ENCODE peak calls at places on chromosomes 3 and 15, in eight cellular contexts. D is tibial artery, E is IMR-90, F is heart left ventricle, K is cardiac muscle cell, G is thoracic aorta, Y is sigmoid colon, J is ascending aorta. I is an unnamed sample. For H3K4me1, the result is how much of the 10 kb centered on the place peaks cover.

GRCh38 chr3:69807674-69808073 is 68.4 kb downstream of the MITF start:
- DNase-seq in G (no peak), J (no peak), E (no peak), F (no peak), D (no peak), Y (no peak), K (no peak), I (no peak)

GRCh38 chr15:88467935-88468528 is 524 bp downstream of the MRPS11 start:
- DNase-seq in G (no peak), E (peak), K (peak), Y (no peak), J (no peak), D (no peak), F (no peak), I (no peak)

GRCh38 chr15:69722924-69723323 is 270.3 kb downstream of the RPLP1 start:
- DNase-seq in E (no peak), F (no peak), K (no peak), D (no peak), Y (no peak), J (no peak), G (no peak), I (no peak)

GRCh38 chr3:134592806-134593205 is 58.0 kb downstream of the KY start:
- DNase-seq in E (no peak), G (no peak), D (no peak), F (no peak), Y (no peak), J (no peak), K (no peak), I (no peak)

GRCh38 chr3:108118038-108118727 is 27.4 kb upstream of the CD47 start:
- DNase-seq in J (no peak), Y (no peak), K (no peak), F (no peak), D (no peak), G (no peak), E (peak), I (no peak)

GRCh38 chr3:197349368-197349767 is 51.0 kb upstream of the DLG1 start:
- DNase-seq in G (no peak), K (no peak), F (no peak), E (no peak), D (no peak), Y (no peak), J (no peak), I (no peak)

GRCh38 chr3:140898340-140899180 is 43.1 kb upstream of the SLC25A36 start:
- DNase-seq in G (no peak), J (no peak), F (no peak), E (peak), K (peak), D (no peak), Y (no peak), I (peak)

GRCh38 chr15:101528108-101528916 is 38.8 kb upstream of the PCSK6 start:
- DNase-seq in Y (peak), D (no peak), K (no peak), E (no peak), J (peak), G (no peak), F (no peak), I (peak)

GRCh38 chr3:22980346-22980745 is 222.8 kb upstream of the UBE2E2 start:
- DNase-seq in D (no peak), G (no peak), J (no peak), Y (no peak), E (peak), K (peak), F (no peak), I (no peak)

GRCh38 chr15:27238209-27238608 is 267.2 kb downstream of the GABRG3 start:
- DNase-seq in Y (no peak), J (no peak), K (no peak), D (no peak), E (no peak), G (no peak), F (no peak), I (no peak)

GRCh38 chr3:23112491-23112890 is 90.6 kb upstream of the UBE2E2 start:
- DNase-seq in K (no peak), J (no peak), G (no peak), D (no peak), F (no peak), Y (no peak), E (no peak), I (peak)

GRCh38 chr3:114119776-114120175 is 59.1 kb downstream of the DRD3 start:
- DNase-seq in J (no peak), K (no peak), D (no peak), Y (no peak), F (no peak), G (no peak), E (no peak), I (no peak)

GRCh38 chr15:38127306-38127731 is 125.3 kb upstream of the SPRED1 start:
- DNase-seq in K (no peak), D (no peak), J (no peak), E (peak), G (no peak), Y (no peak), F (no peak), I (peak)

GRCh38 chr15:66715736-66716667 is 14.0 kb downstream of the SMAD6 start:
- DNase-seq in F (no peak), D (no peak), K (no peak), G (no peak), E (no peak), Y (no peak), J (no peak), I (no peak)

GRCh38 chr3:14452676-14453367 is 50.4 kb downstream of the SLC6A6 start:
- DNase-seq in G (peak), Y (peak), F (peak), E (peak), J (peak), K (no peak), D (peak), I (peak)

GRCh38 chr3:10945683-10946287 is 46.8 kb upstream of the SLC6A1 start:
- DNase-seq in E (peak), K (peak), F (peak), J (no peak), D (no peak), G (peak), Y (peak), I (peak)

GRCh38 chr15:74315626-74316025 is 51.8 kb downstream of the CYP11A1 start:
- DNase-seq in J (no peak), Y (no peak), D (no peak), G (no peak), F (no peak), E (no peak), K (no peak), I (peak)

GRCh38 chr3:143476965-143477640 is 357.5 kb downstream of the CHST2 start:
- DNase-seq in D (no peak), F (no peak), J (no peak), G (no peak), K (no peak), E (no peak), Y (no peak), I (no peak)

GRCh38 chr15:67883228-67883773 is 43.5 kb upstream of the RNU6-1 start:
- DNase-seq in Y (no peak), K (peak), G (no peak), J (no peak), D (no peak), E (no peak), F (no peak), I (no peak)

GRCh38 chr15:67882487-67883227 is 42.8 kb upstream of the RNU6-1 start:
- DNase-seq in F (no peak), G (no peak), K (no peak), D (no peak), Y (no peak), J (no peak), E (peak), I (no peak)

GRCh38 chr15:67884514-67885225 is 44.8 kb upstream of the RNU6-1 start:
- DNase-seq in F (peak), J (peak), K (peak), D (peak), E (peak), G (peak), Y (peak), I (peak)

GRCh38 chr15:67885848-67886247 is 46.0 kb upstream of the RNU6-1 start:
- DNase-seq in K (no peak), J (no peak), F (no peak), G (no peak), E (no peak), Y (no peak), D (no peak), I (no peak)

DNA sequence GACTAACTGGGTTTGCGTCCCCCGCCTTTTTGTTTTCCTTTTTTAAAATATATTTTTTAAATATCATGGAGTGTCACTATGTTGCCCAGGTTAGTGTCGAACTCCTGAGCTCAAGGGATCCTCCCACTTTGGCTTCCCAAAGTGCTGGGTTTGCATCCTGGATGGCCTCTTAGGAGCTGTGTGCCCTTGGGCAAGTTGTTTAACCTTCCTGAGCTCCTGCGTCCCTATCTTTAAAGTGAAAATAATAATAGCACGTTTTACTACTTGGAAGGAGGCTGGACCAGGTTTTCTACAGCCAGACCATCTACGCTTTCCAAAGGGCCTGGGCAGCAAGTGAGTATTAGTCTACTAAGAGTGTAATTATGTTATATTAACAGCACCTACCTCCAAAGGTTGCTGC is 44.2 kb upstream of the RNU6-1 start:
- DNase-seq in K (no peak), F (no peak), G (no peak), Y (no peak), J (no peak), D (no peak), E (no peak), I (no peak)
- H3K4me3 ChIP-seq in K (no peak), F (peak), G (peak), Y (peak), J (peak), D (peak), E (no peak), I (peak)

GRCh38 chr3:169894110-169894509 is 17.3 kb upstream of the SAMD7 start:
- DNase-seq in K (no peak), F (no peak), J (no peak), G (no peak), E (no peak), D (no peak), Y (no peak), I (no peak)
- H3K4me1 ChIP-seq in K (under half), F (under half), J (under half), G (under half), E (under half), D (under half), Y (under half), I (under half)

GRCh38 chr15:93566777-93567176 is 477.8 kb upstream of the RGMA start:
- DNase-seq in J (no peak), D (no peak), E (no peak), Y (no peak), F (no peak), K (no peak), G (no peak), I (no peak)
- H3K27ac ChIP-seq in J (no peak), D (no peak), E (no peak), Y (no peak), F (no peak), K (no peak), G (no peak), I (no peak)

GRCh38 chr3:194205675-194206133 is 69.8 kb downstream of the HES1 start:
- DNase-seq in E (no peak), J (no peak), Y (peak), K (peak), F (no peak), G (no peak), D (no peak), I (no peak)
- H3K4me3 ChIP-seq in E (no peak), J (no peak), Y (no peak), K (no peak), F (no peak), G (peak), D (no peak), I (no peak)

GRCh38 chr3:54892168-54892567 is 35.7 kb downstream of the LRTM1 start:
- DNase-seq in K (no peak), Y (no peak), G (no peak), D (no peak), F (no peak), E (no peak), J (no peak), I (no peak)

GRCh38 chr3:54889731-54890130 is 38.1 kb downstream of the LRTM1 start:
- DNase-seq in K (no peak), G (no peak), J (no peak), E (no peak), F (no peak), D (no peak), Y (no peak), I (no peak)

GRCh38 chr3:54888162-54888561 is 39.7 kb downstream of the LRTM1 start:
- DNase-seq in J (no peak), D (no peak), G (no peak), E (no peak), Y (no peak), K (no peak), F (no peak), I (no peak)

GRCh38 chr3:54888873-54889272 is 39.0 kb downstream of the LRTM1 start:
- DNase-seq in D (no peak), E (peak), G (no peak), Y (no peak), J (no peak), K (no peak), F (no peak), I (no peak)

GRCh38 chr3:54891540-54891897 is 36.3 kb downstream of the LRTM1 start:
- DNase-seq in Y (peak), G (peak), E (peak), F (peak), J (peak), D (peak), K (peak), I (peak)
- H3K4me1 ChIP-seq in Y (half or more), G (under half), E (under half), F (under half), J (under half), D (under half), K (under half), I (under half)

GRCh38 chr3:124838963-124839362 is 48.2 kb downstream of the ITGB5 start:
- DNase-seq in J (no peak), K (no peak), E (no peak), Y (no peak), G (no peak), D (no peak), F (no peak), I (no peak)
- H3K27ac ChIP-seq in J (peak), K (no peak), E (no peak), Y (peak), G (peak), D (peak), F (peak), I (no peak)

GRCh38 chr3:123616593-123616992 is 31.7 kb upstream of the HACD2 start:
- DNase-seq in D (no peak), K (no peak), G (no peak), Y (no peak), J (no peak), E (no peak), F (no peak), I (no peak)
- H3K4me3 ChIP-seq in D (no peak), K (no peak), G (no peak), Y (peak), J (no peak), E (no peak), F (no peak), I (no peak)